ENCODE peak calls at places on chromosome 12, in eight cellular contexts. B, X, V, I, N, P, R and J are unnamed samples.

GRCh38 chr12:131413006-131413405 is 297.9 kb upstream of the SFSWAP start:
- DNase-seq in P (no peak), I (no peak), N (no peak), V (no peak), X (no peak), R (no peak), B (no peak), J (no peak)

GRCh38 chr12:100995201-100995600 is 200.6 kb downstream of the ANO4 start:
- DNase-seq in R (no peak), P (no peak), X (no peak), I (peak), V (peak), N (no peak), B (no peak), J (no peak)

GRCh38 chr12:53805801-53806200 is 54.0 kb upstream of the CISTR start:
- DNase-seq in P (no peak), N (no peak), V (no peak), I (no peak), B (no peak), R (no peak), X (no peak), J (no peak)

GRCh38 chr12:103969391-103969790 is 3.7 kb downstream of the TDG start:
- DNase-seq in I (peak), R (no peak), B (no peak), X (no peak), P (no peak), N (no peak), V (no peak), J (no peak)

GRCh38 chr12:115375188-115375991 is 691.4 kb upstream of the TBX3 start:
- DNase-seq in I (peak), B (no peak), R (no peak), N (no peak), V (peak), P (no peak), X (no peak), J (no peak)

GRCh38 chr12:114371250-114371649 is 34.7 kb downstream of the TBX5 start:
- DNase-seq in I (no peak), X (no peak), N (no peak), R (no peak), P (no peak), B (no peak), V (no peak), J (no peak)

GRCh38 chr12:56987551-56988053 is 18.7 kb downstream of the ZBTB39 start:
- DNase-seq in V (peak), P (peak), R (peak), I (peak), N (peak), B (no peak), X (peak), J (peak)

GRCh38 chr12:57236925-57237652 is 7.6 kb downstream of the SHMT2 start:
- DNase-seq in I (peak), R (no peak), P (no peak), V (no peak), N (no peak), X (no peak), B (no peak), J (no peak)

GRCh38 chr12:77232045-77232444 is 166.7 kb upstream of the E2F7 start:
- DNase-seq in X (no peak), I (peak), N (no peak), V (peak), R (no peak), P (no peak), B (no peak), J (peak)

GRCh38 chr12:52832960-52833905 is 878 bp downstream of the KRT79 start:
- DNase-seq in I (no peak), B (no peak), V (no peak), R (no peak), P (no peak), X (no peak), N (no peak), J (no peak)

GRCh38 chr12:56071648-56072047 is 8.3 kb upstream of the ERBB3 start:
- DNase-seq in R (no peak), N (no peak), B (no peak), X (no peak), I (no peak), V (peak), P (no peak), J (no peak)

GRCh38 chr12:12357697-12358476 is 1.0 kb downstream of the BORCS5 start:
- DNase-seq in N (peak), P (peak), X (no peak), I (no peak), V (no peak), R (no peak), B (no peak), J (no peak)